ENCODE peak calls at places on chromosomes 4 and X, in five cellular contexts. Z, D, A, C and W are unnamed samples.

GRCh38 chrX:77785400-77785745 is 643 bp downstream of the ATRX start:
- DNase-seq in Z (no peak), D (peak; percentile 38), A (no peak), C (peak; percentile 20), W (no peak)

GRCh38 chr4:147480891-147481576 is at the start of gene EDNRA:
- DNase-seq in Z (no peak), D (no peak), A (no peak), C (peak; percentile 54), W (no peak)

GRCh38 chr4:185637162-185637875 is 102.0 kb upstream of the PDLIM3 start:
- DNase-seq in Z (no peak), D (no peak), A (no peak), C (peak; percentile 22), W (no peak)

GRCh38 chr4:119628281-119629141 is at the start of gene PDE5A:
- DNase-seq in Z (peak; percentile 73), D (peak; percentile 80), A (peak; percentile 64), C (peak; percentile 95), W (peak; percentile 82)

GRCh38 chr4:4693258-4693657 is 151.4 kb upstream of the STX18 start:
- DNase-seq in Z (no peak), D (peak; percentile 79), A (no peak), C (no peak), W (no peak)

GRCh38 chrX:117711774-117712173 is 404.8 kb downstream of the KLHL13 start:
- DNase-seq in Z (no peak), D (no peak), A (no peak), C (no peak), W (no peak)

GRCh38 chr4:6109842-6110560 is 90.3 kb downstream of the JAKMIP1 start:
- DNase-seq in Z (no peak), D (peak; percentile 32), A (no peak), C (peak; percentile 77), W (no peak)

GRCh38 chrX:49915352-49916222 is 6.8 kb upstream of the CLCN5 start:
- DNase-seq in Z (peak; percentile 21), D (peak; percentile 64), A (peak; percentile 9), C (peak; percentile 68), W (no peak)

GRCh38 chr4:41600243-41600642 is 62.3 kb downstream of the LIMCH1 start:
- DNase-seq in Z (no peak), D (no peak), A (no peak), C (no peak), W (no peak)

GRCh38 chr4:183610033-183610432 is 49.0 kb downstream of the RWDD4 start:
- DNase-seq in Z (no peak), D (no peak), A (no peak), C (peak; percentile 48), W (no peak)

GRCh38 chr4:100009490-100009889 is 59.4 kb upstream of the H2AZ1 start:
- DNase-seq in Z (no peak), D (no peak), A (no peak), C (no peak), W (no peak)

GRCh38 chr4:55186700-55187099 is 61.3 kb upstream of the KDR start:
- DNase-seq in Z (no peak), D (no peak), A (no peak), C (no peak), W (no peak)

GRCh38 chr4:145736241-145736831 is 56.4 kb downstream of the C4orf51 start:
- DNase-seq in Z (no peak), D (no peak), A (no peak), C (no peak), W (peak; percentile 78)

GRCh38 chr4:165928601-165929000 is 55.6 kb downstream of the TLL1 start:
- DNase-seq in Z (no peak), D (no peak), A (no peak), C (no peak), W (no peak)

GRCh38 chr4:173167793-173168395 is 717 bp upstream of the GALNT7 start:
- DNase-seq in Z (no peak), D (peak; percentile 77), A (no peak), C (peak; percentile 60), W (no peak)

GRCh38 chr4:145944886-145945285 is 6.3 kb upstream of the ZNF827 start:
- DNase-seq in Z (no peak), D (no peak), A (no peak), C (no peak), W (no peak)

GRCh38 chrX:20252392-20253231 is 14.1 kb downstream of the RPS6KA3 start:
- DNase-seq in Z (no peak), D (peak; percentile 63), A (peak; percentile 3), C (peak; percentile 28), W (peak; percentile 49)

GRCh38 chrX:29617276-29617675 is 598.1 kb upstream of the MAGEB2 start:
- DNase-seq in Z (no peak), D (no peak), A (no peak), C (no peak), W (no peak)

GRCh38 chr4:139857977-139858376 is 192.4 kb downstream of the MGST2 start:
- DNase-seq in Z (no peak), D (no peak), A (no peak), C (no peak), W (no peak)

GRCh38 chr4:157045507-157046127 is 30.3 kb upstream of the GLRB start:
- DNase-seq in Z (peak; percentile 21), D (peak; percentile 20), A (peak; percentile 13), C (peak; percentile 68), W (no peak)

GRCh38 chr4:56160631-56161030 is 211.9 kb downstream of the CEP135 start:
- DNase-seq in Z (no peak), D (no peak), A (no peak), C (no peak), W (no peak)

GRCh38 chr4:185921583-185922555 is 109.9 kb upstream of the SORBS2 start:
- DNase-seq in Z (no peak), D (no peak), A (no peak), C (peak; percentile 19), W (no peak)

GRCh38 chrX:18701621-18702361 is 5.7 kb upstream of the PPEF1 start:
- DNase-seq in Z (no peak), D (no peak), A (no peak), C (no peak), W (no peak)